ENCODE peak calls at places on chromosomes 16 and 17, in seven cellular contexts. L, D, Z, R, S, F and P are unnamed samples. For H3K4me1, the result is how much of the 10 kb centered on the place peaks cover.

GRCh38 chr16:70612931-70613330 is 33.4 kb upstream of the IL34 start:
- DNase-seq in L (no peak), D (no peak), Z (no peak), R (no peak), S (no peak), F (no peak), P (no peak)

GRCh38 chr16:79093554-79093967 is 507.0 kb downstream of the MAF start:
- DNase-seq in L (no peak), D (no peak), Z (no peak), R (peak), S (no peak), F (no peak), P (no peak)

GRCh38 chr16:2224183-2224486 is 744 bp downstream of the E4F1 start:
- DNase-seq in L (peak), D (no peak), Z (no peak), R (no peak), S (no peak), F (no peak), P (no peak)

GRCh38 chr17:40727447-40728231 is 24.1 kb upstream of the KRT24 start:
- DNase-seq in L (peak), D (no peak), Z (no peak), R (peak), S (no peak), F (no peak), P (peak)

GRCh38 chr17:45334231-45334630 is 17.4 kb upstream of the MAP3K14 start:
- DNase-seq in L (no peak), D (peak), Z (peak), R (no peak), S (no peak), F (no peak), P (no peak)

GRCh38 chr17:36845916-36846315 is 91.4 kb upstream of the LHX1 start:
- DNase-seq in L (no peak), D (no peak), Z (no peak), R (no peak), S (no peak), F (no peak), P (no peak)

GRCh38 chr16:19681637-19682036 is 36.4 kb downstream of the KNOP1 start:
- DNase-seq in L (no peak), D (no peak), Z (no peak), R (no peak), S (no peak), F (no peak), P (no peak)

GRCh38 chr17:75078097-75079022 is 9.4 kb upstream of the SLC16A5 start:
- DNase-seq in L (peak), D (peak), Z (no peak), R (peak), S (no peak), F (no peak), P (peak)

GRCh38 chr17:17926840-17927449 is 45.3 kb downstream of the TOM1L2 start:
- DNase-seq in L (no peak), D (no peak), Z (no peak), R (no peak), S (no peak), F (no peak), P (no peak)

GRCh38 chr17:78128616-78129384 is at the start of gene TMC6:
- DNase-seq in L (no peak), D (peak), Z (peak), R (peak), S (no peak), F (peak), P (peak)

GRCh38 chr17:43477832-43478634 is 5.7 kb upstream of the DHX8 start:
- DNase-seq in L (no peak), D (no peak), Z (no peak), R (no peak), S (no peak), F (no peak), P (no peak)

GRCh38 chr17:78172284-78173024 is 4.1 kb downstream of the SYNGR2 start:
- DNase-seq in L (peak), D (no peak), Z (no peak), R (no peak), S (no peak), F (no peak), P (peak)

GRCh38 chr16:73056911-73057310 is 9.0 kb upstream of the ZFHX3 start:
- DNase-seq in L (no peak), D (no peak), Z (no peak), R (no peak), S (no peak), F (no peak), P (no peak)

GRCh38 chr17:56772442-56772841 is 61.3 kb downstream of the C17orf67 start:
- DNase-seq in L (no peak), D (no peak), Z (no peak), R (no peak), S (no peak), F (no peak), P (no peak)

GRCh38 chr17:45302649-45303173 is 14.1 kb downstream of the MAP3K14 start:
- DNase-seq in L (peak), D (no peak), Z (no peak), R (peak), S (no peak), F (no peak), P (peak)

GRCh38 chr17:65277576-65277975 is 140.4 kb downstream of the RGS9 start:
- DNase-seq in L (peak), D (no peak), Z (peak), R (peak), S (no peak), F (no peak), P (no peak)

GRCh38 chr16:14310519-14310991 is 239.4 kb downstream of the MRTFB start:
- DNase-seq in L (peak), D (peak), Z (peak), R (no peak), S (no peak), F (no peak), P (peak)

GRCh38 chr17:73293031-73293430 is 18.8 kb downstream of the CDC42EP4 start:
- DNase-seq in L (no peak), D (peak), Z (no peak), R (peak), S (no peak), F (no peak), P (no peak)

GRCh38 chr17:51869387-51869786 is 289.1 kb downstream of the CA10 start:
- DNase-seq in L (no peak), D (peak), Z (peak), R (peak), S (no peak), F (peak), P (peak)

GRCh38 chr16:72380283-72380682 is 208.3 kb upstream of the PMFBP1 start:
- DNase-seq in L (no peak), D (no peak), Z (peak), R (no peak), S (no peak), F (no peak), P (no peak)

GRCh38 chr17:45584092-45585036 is 93.8 kb upstream of the PLEKHM1 start:
- DNase-seq in L (peak), D (peak), Z (peak), R (peak), S (no peak), F (peak), P (peak)

GRCh38 chr16:81936209-81936608 is 75.1 kb downstream of the SDR42E1 start:
- DNase-seq in L (no peak), D (peak), Z (no peak), R (no peak), S (no peak), F (no peak), P (no peak)

GRCh38 chr16:86306811-86307517 is 203.4 kb upstream of the FOXF1 start:
- DNase-seq in L (peak), D (no peak), Z (no peak), R (no peak), S (no peak), F (no peak), P (peak)

GRCh38 chr17:51472670-51473069 is 212.3 kb downstream of the UTP18 start:
- DNase-seq in L (no peak), D (no peak), Z (no peak), R (no peak), S (no peak), F (no peak), P (no peak)

GRCh38 chr17:21678451-21679081 is 13.8 kb upstream of the KCNJ18 start:
- DNase-seq in L (no peak), D (no peak), Z (no peak), R (peak), S (no peak), F (no peak), P (no peak)

GRCh38 chr17:45783593-45784292 is 377 bp upstream of the CRHR1 start:
- DNase-seq in L (no peak), D (peak), Z (peak), R (no peak), S (no peak), F (peak), P (no peak)

GRCh38 chr16:69397821-69398521 is 12.2 kb upstream of the TERF2 start:
- DNase-seq in L (peak), D (peak), Z (peak), R (peak), S (no peak), F (no peak), P (peak)

GRCh38 chr17:58352843-58353719 is 1.1 kb upstream of the SUPT4H1 start:
- DNase-seq in L (peak), D (peak), Z (peak), R (peak), S (no peak), F (peak), P (peak)

DNA sequence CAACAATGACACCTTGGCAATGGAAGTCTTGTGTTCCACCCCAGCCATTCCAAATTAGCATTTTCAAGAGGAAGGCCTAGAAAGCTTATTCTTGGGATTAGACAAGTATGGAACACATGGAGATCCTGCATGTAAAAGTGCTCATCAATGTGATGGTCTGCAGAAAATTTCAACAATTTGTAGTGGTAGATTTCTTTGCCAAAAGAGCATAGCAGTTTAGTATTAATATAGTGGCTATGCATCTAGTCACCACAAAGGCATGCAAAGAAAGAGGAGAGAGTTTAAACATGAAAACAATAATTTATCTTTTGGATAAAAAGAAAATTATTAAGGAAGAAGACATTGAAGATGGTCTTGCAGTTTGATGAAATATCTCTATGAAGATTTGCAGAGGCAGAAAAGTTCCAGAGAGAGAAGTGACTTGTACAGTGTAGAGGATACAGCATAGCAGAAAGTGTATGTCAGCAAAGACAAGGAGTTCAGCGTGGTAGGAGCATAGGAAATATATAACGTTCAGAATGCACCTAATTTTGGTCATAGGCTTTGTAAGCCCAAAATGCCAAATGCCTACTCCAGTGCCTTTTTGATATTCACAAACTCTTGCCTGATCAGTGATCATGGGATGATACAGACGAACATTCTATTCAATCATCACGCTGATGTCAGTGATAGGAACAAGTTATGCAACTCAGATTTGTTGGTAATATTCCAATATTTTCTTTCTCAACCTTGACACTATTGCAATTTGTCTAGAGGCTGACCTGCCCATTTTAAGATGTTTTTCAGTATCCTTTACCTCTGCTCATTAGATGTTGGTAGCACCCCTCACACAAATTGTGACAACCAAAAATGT is 727.9 kb upstream of the SOX9 start:
- DNase-seq in L (peak), D (no peak), Z (no peak), R (no peak), S (no peak), F (no peak), P (no peak)
- H3K9ac ChIP-seq in L (no peak), D (no peak), Z (no peak), R (no peak), S (no peak), F (no peak), P (no peak)

DNA sequence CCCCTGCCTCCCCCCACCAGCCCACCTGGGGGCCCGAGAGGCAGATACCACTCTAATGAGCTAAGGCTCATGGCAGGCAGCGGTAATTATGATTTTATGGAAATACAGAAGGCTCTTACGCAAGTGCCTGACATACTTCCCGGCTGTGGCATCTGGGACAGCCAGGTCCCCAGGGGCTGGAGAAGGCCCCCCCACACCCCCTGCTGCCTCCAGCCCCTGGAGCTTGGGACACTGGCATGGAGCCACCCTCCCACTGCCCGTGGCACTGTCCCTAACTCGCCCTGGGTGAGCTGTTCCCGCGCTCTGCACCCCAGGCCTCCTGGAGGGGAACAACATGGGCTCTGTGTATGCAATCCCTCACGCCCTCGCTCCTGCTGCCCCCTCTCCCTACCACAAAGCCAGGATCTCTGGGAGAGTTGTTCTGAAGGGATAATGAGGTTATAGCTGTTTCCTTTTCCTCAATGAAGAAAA is 5.4 kb upstream of the STAC2 start:
- DNase-seq in L (no peak), D (no peak), Z (no peak), R (no peak), S (no peak), F (no peak), P (no peak)
- H3K4me1 ChIP-seq in L (under half), D (under half), Z (under half), R (under half), S (under half), F (under half), P (under half)

DNA sequence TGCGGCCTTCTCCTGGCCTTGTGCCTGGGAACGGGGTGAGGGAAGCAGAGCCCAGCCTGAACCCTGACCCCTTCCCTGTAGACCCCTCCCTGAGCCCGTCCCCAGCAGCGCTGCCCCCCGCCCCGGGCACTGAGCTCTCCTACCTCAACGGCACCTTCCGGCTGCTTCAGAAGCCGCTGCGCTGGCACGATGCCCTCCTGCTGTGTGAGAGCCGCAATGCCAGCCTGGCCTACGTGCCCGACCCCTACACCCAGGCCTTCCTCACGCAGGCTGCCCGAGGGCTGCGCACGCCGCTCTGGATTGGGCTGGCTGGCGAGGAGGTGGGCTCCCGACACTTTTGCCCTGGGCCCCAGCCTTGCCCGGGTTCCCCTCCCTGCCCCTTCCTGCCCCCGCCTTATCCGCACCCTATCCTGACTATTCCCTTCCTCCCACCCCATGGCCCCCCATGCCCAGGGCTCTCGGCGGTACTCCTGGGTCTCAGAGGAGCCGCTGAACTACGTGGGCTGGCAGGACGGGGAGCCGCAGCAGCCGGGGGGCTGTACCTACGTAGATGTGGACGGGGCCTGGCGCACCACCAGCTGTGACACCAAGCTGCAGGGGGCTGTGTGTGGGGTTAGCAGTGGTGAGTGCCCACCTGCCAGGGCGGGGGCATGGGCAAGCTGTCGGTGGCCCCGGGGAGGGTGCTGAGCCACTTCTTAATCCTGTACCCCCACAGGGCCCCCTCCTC is 62.1 kb downstream of the MRC2 start:
- DNase-seq in L (no peak), D (peak), Z (no peak), R (no peak), S (no peak), F (no peak), P (no peak)
- H2BK120ac ChIP-seq in L (no peak), D (no peak), Z (no peak), R (no peak), S (no peak), F (no peak), P (no peak)

GRCh38 chr17:71402661-71403141 is 718.1 kb upstream of the SOX9 start:
- DNase-seq in L (no peak), D (no peak), Z (no peak), R (no peak), S (no peak), F (no peak), P (no peak)

GRCh38 chr17:71407972-71408371 is 712.8 kb upstream of the SOX9 start:
- DNase-seq in L (no peak), D (no peak), Z (no peak), R (no peak), S (no peak), F (no peak), P (no peak)

GRCh38 chr17:71409137-71409536 is 711.7 kb upstream of the SOX9 start:
- DNase-seq in L (no peak), D (no peak), Z (no peak), R (no peak), S (no peak), F (no peak), P (no peak)

GRCh38 chr17:71402007-71402406 is 718.8 kb upstream of the SOX9 start:
- DNase-seq in L (no peak), D (no peak), Z (no peak), R (no peak), S (no peak), F (no peak), P (no peak)

DNA sequence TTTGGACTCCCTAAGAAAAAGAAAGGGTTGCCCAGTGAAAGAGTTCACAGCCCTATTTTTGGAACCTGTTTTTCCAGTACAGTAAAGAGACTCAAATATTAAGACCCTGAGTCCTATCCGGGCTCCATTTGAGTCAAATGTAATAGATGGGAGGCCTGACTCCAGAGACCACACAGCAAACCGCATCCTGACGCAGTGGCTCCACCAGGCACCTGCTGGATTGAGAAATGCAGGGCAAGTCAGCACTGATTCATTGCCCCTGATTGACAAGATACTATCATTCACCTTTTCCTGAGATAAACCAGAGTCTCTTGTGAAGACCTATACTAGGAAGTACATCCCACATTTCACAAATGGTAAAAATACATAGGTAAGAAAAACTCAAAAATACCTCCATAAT is 715.7 kb upstream of the SOX9 start:
- DNase-seq in L (no peak), D (no peak), Z (no peak), R (no peak), S (no peak), F (no peak), P (no peak)
- H3K9ac ChIP-seq in L (no peak), D (no peak), Z (no peak), R (no peak), S (no peak), F (no peak), P (no peak)

GRCh38 chr16:88509749-88510069 is 56.6 kb downstream of the ZFPM1 start:
- DNase-seq in L (no peak), D (no peak), Z (no peak), R (no peak), S (no peak), F (no peak), P (no peak)

GRCh38 chr16:88508376-88508867 is 55.3 kb downstream of the ZFPM1 start:
- DNase-seq in L (no peak), D (no peak), Z (no peak), R (no peak), S (no peak), F (no peak), P (no peak)

GRCh38 chr16:88510091-88510719 is 57.1 kb downstream of the ZFPM1 start:
- DNase-seq in L (no peak), D (no peak), Z (no peak), R (peak), S (no peak), F (no peak), P (no peak)

GRCh38 chr16:88507231-88507743 is 54.2 kb downstream of the ZFPM1 start:
- DNase-seq in L (no peak), D (no peak), Z (no peak), R (no peak), S (no peak), F (no peak), P (no peak)

DNA sequence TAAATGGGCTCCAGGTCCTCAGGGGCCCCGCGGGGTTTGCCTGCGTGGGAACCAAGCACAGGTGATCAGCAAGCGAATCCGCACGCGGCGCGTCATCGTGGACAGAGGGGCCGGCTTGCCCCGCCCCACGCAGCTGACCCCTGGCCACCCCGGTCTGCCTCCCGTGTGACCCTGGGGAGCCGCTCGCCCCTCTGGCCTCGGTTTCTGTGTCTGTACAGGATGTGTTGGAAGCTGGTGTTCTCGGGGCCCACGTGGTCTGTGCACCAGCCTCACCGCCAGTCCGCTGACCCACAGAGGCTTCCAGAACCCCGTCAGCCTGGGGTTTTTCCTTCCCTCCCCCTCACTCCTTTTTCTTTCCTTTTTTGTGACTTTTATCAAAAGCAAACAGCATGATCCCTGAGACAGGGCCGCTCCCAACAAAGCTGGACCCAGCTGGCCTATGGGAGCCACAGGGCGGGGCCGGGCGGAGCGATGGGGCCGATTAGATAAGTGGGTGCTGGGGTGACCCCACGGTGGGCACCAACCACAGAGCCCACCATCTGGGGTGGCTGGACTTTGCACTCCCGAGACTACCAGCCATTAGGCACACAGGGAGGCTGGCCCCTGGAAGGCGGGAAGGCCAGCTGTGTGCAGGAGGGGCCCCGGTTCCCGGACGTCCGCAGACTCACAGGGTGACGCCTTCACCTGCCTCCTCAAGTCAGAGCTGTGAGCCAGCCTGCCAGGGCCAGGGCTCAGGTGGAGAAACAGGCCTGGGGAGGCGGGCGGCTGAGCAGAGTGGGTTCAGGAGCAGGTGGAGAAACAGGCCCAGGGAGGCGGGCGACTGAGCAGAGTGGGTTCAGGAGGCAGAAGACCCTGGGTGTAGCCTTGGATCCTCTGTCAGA is 56.0 kb downstream of the ZFPM1 start:
- DNase-seq in L (no peak), D (no peak), Z (no peak), R (no peak), S (no peak), F (no peak), P (no peak)
- H3K4me1 ChIP-seq in L (under half), D (under half), Z (under half), R (under half), S (under half), F (under half), P (under half)

GRCh38 chr17:160336-160735 is 21.1 kb downstream of the DOC2B start:
- DNase-seq in L (no peak), D (no peak), Z (no peak), R (no peak), S (no peak), F (no peak), P (no peak)
- H2BK120ac ChIP-seq in L (no peak), D (no peak), Z (no peak), R (no peak), S (no peak), F (no peak), P (no peak)

GRCh38 chr17:48636177-48637018 is 10.2 kb upstream of the HOXB9 start:
- DNase-seq in L (peak), D (peak), Z (peak), R (peak), S (peak), F (peak), P (peak)
- H3K9ac ChIP-seq in L (no peak), D (no peak), Z (peak), R (no peak), S (no peak), F (no peak), P (peak)